ENCODE peak calls at places on chromosomes 12 and 14, in four cellular contexts. M is mesenteric fat pad; H is effector CD4-positive, alpha-beta T cell; V is progenitor cell of endocrine pancreas. B is an unnamed sample.

GRCh38 chr12:79597910-79598309 is 92.9 kb downstream of the PAWR start:
- DNase-seq in M (no peak), V (no peak), H (no peak), B (no peak)

GRCh38 chr14:81400852-81401251 is 728 bp upstream of the STON2 start:
- DNase-seq in M (no peak), H (no peak), V (no peak), B (peak; percentile 60)

GRCh38 chr14:77145975-77146740 is 4.6 kb upstream of the ZDHHC22 start:
- DNase-seq in M (peak; percentile 59), H (no peak), V (no peak), B (no peak)

GRCh38 chr14:96852823-96853422 is 55.7 kb downstream of the VRK1 start:
- DNase-seq in M (no peak), V (no peak), H (no peak), B (no peak)

GRCh38 chr14:19895282-19895681 is 20.3 kb downstream of the OR4K2 start:
- DNase-seq in V (no peak), M (no peak), H (no peak), B (no peak)

GRCh38 chr12:2137707-2138106 is 84.9 kb downstream of the CACNA1C start:
- DNase-seq in V (no peak), M (no peak), H (no peak), B (no peak)

GRCh38 chr12:16359512-16360491 is 12.4 kb downstream of the MGST1 start:
- DNase-seq in V (peak; percentile 37), M (no peak), H (no peak), B (no peak)

GRCh38 chr14:23640524-23641141 is 4.5 kb downstream of the DHRS2 start:
- DNase-seq in M (no peak), V (no peak), H (no peak), B (no peak)

GRCh38 chr12:108040968-108041367 is 88.1 kb upstream of the WSCD2 start:
- DNase-seq in M (no peak), H (no peak), V (no peak), B (no peak)

GRCh38 chr14:104864267-104865068 is 600 bp upstream of the CEP170B start:
- DNase-seq in V (peak; percentile 56), H (no peak), M (no peak), B (peak; percentile 88)

GRCh38 chr12:16349132-16349463 is 1.7 kb downstream of the MGST1 start:
- DNase-seq in M (no peak), H (no peak), V (no peak), B (peak; percentile 79)

GRCh38 chr14:64873506-64874220 is 6.0 kb downstream of the SPTB start:
- DNase-seq in V (no peak), H (no peak), M (no peak), B (no peak)

GRCh38 chr12:122467983-122468382 is 32.7 kb downstream of the ZCCHC8 start:
- DNase-seq in H (no peak), V (no peak), M (no peak), B (no peak)

GRCh38 chr14:21924479-21924878 is 250.9 kb upstream of the OR4E1 start:
- DNase-seq in M (no peak), H (peak; percentile 50), V (no peak), B (no peak)

GRCh38 chr14:66507181-66507721 is 696 bp upstream of the GPHN start:
- DNase-seq in M (no peak), H (no peak), V (no peak), B (no peak)

GRCh38 chr12:111803038-111803626 is 36.4 kb downstream of the ALDH2 start:
- DNase-seq in H (no peak), V (no peak), M (no peak), B (no peak)

GRCh38 chr14:43786066-43786762 is 720.9 kb downstream of the FSCB start:
- DNase-seq in V (no peak), M (peak; percentile 62), H (no peak), B (no peak)

GRCh38 chr14:63308723-63309317 is 9.9 kb downstream of the GPHB5 start:
- DNase-seq in V (no peak), M (no peak), H (no peak), B (no peak)

GRCh38 chr12:52251367-52252055 is 18.5 kb downstream of the KRT7 start:
- DNase-seq in M (peak; percentile 20), H (no peak), V (no peak), B (no peak)

GRCh38 chr12:113368331-113368730 is 9.9 kb downstream of the PLBD2 start:
- DNase-seq in H (no peak), M (no peak), V (no peak), B (no peak)

GRCh38 chr12:77324763-77325468 is 259.5 kb upstream of the E2F7 start:
- DNase-seq in H (no peak), V (peak; percentile 63), M (peak; percentile 91), B (peak; percentile 70)

GRCh38 chr12:77842430-77842829 is 11.7 kb downstream of the NAV3 start:
- DNase-seq in H (no peak), V (no peak), M (no peak), B (peak; percentile 34)

GRCh38 chr14:100471451-100472093 is 115.6 kb downstream of the BEGAIN start:
- DNase-seq in M (no peak), V (no peak), H (no peak), B (no peak)

GRCh38 chr12:90261283-90261682 is 552.6 kb upstream of the ATP2B1 start:
- DNase-seq in V (no peak), H (no peak), M (no peak), B (no peak)

GRCh38 chr14:63512861-63513260 is 30.3 kb downstream of the PPP2R5E start:
- DNase-seq in M (no peak), H (no peak), V (no peak), B (no peak)

GRCh38 chr14:20613094-20614037 is 22.2 kb upstream of the RNASE12 start:
- DNase-seq in M (no peak), V (peak; percentile 60), H (peak; percentile 67), B (peak; percentile 88)

B was measured in mucosa of gallbladder.